ENCODE peak calls at places on chromosomes 2 and 18, in six cellular contexts. T is SK-N-SH, A is MM.1S, L is heart left ventricle, F is neuronal stem cell, U is thoracic aorta. Y is an unnamed sample.
A peak's percentile ranks its signal among the peaks of the same experiment; 100 is the strongest.

GRCh38 chr2:120350125-120350524 is 4.2 kb downstream of the INHBB start:
- DNase-seq in T (no peak), A (no peak), L (no peak), F (no peak), U (no peak), Y (no peak)

GRCh38 chr18:79728931-79729586 is 49.5 kb downstream of the CTDP1 start:
- DNase-seq in T (no peak), A (no peak), L (no peak), F (no peak), U (no peak), Y (no peak)

GRCh38 chr2:96869824-96870630 is at the start of gene SEMA4C:
- DNase-seq in T (peak; percentile 86), A (no peak), L (peak; percentile 77), F (no peak), U (no peak), Y (peak; percentile 54)

GRCh38 chr2:185899364-185899763 is 160.8 kb downstream of the FSIP2 start:
- DNase-seq in T (no peak), A (no peak), L (no peak), F (no peak), U (no peak), Y (no peak)

GRCh38 chr2:17918789-17919188 is 40.3 kb downstream of the KCNS3 start:
- DNase-seq in T (peak; percentile 18), A (no peak), L (no peak), F (no peak), U (no peak), Y (no peak)

GRCh38 chr2:165952600-165953210 is 871 bp downstream of the TTC21B start:
- DNase-seq in T (no peak), A (peak; percentile 17), L (no peak), F (no peak), U (no peak), Y (no peak)

GRCh38 chr18:2518473-2518872 is 52.8 kb downstream of the METTL4 start:
- DNase-seq in T (no peak), A (no peak), L (no peak), F (no peak), U (no peak), Y (no peak)

GRCh38 chr2:109229094-109229675 is 100.2 kb downstream of the SH3RF3 start:
- DNase-seq in T (no peak), A (no peak), L (no peak), F (no peak), U (no peak), Y (no peak)

GRCh38 chr2:208595386-208596275 is 189.0 kb downstream of the PTH2R start:
- DNase-seq in T (no peak), A (peak; percentile 45), L (no peak), F (no peak), U (no peak), Y (no peak)

GRCh38 chr2:181953773-181954537 is 31.7 kb upstream of the PPP1R1C start:
- DNase-seq in T (peak; percentile 67), A (peak; percentile 79), L (peak; percentile 43), F (peak; percentile 82), U (peak; percentile 6), Y (peak; percentile 45)

GRCh38 chr2:1636791-1637415 is 107.4 kb downstream of the PXDN start:
- DNase-seq in T (no peak), A (no peak), L (no peak), F (no peak), U (no peak), Y (no peak)

GRCh38 chr2:74849228-74849892 is 15.4 kb downstream of the HK2 start:
- DNase-seq in T (no peak), A (peak; percentile 89), L (peak; percentile 58), F (no peak), U (no peak), Y (peak; percentile 48)

GRCh38 chr2:3606370-3607124 is 11.6 kb downstream of the COLEC11 start:
- DNase-seq in T (peak; percentile 88), A (no peak), L (no peak), F (no peak), U (no peak), Y (no peak)

GRCh38 chr2:60042023-60042422 is 511.4 kb downstream of the BCL11A start:
- DNase-seq in T (no peak), A (no peak), L (no peak), F (no peak), U (no peak), Y (no peak)

GRCh38 chr18:65753520-65753919 is 2.7 kb downstream of the CDH7 start:
- DNase-seq in T (peak; percentile 69), A (peak; percentile 46), L (no peak), F (peak; percentile 43), U (no peak), Y (no peak)

GRCh38 chr18:32909798-32910561 is 137.2 kb upstream of the KLHL14 start:
- DNase-seq in T (no peak), A (no peak), L (no peak), F (no peak), U (no peak), Y (no peak)

GRCh38 chr2:44371445-44371844 is 9.7 kb downstream of the CAMKMT start:
- DNase-seq in T (no peak), A (no peak), L (no peak), F (no peak), U (no peak), Y (no peak)

GRCh38 chr2:157468931-157469708 is 25.2 kb upstream of the CYTIP start:
- DNase-seq in T (no peak), A (peak; percentile 89), L (no peak), F (no peak), U (no peak), Y (no peak)

GRCh38 chr2:239318091-239318725 is 82.6 kb downstream of the HDAC4 start:
- DNase-seq in T (no peak), A (no peak), L (no peak), F (no peak), U (no peak), Y (no peak)

GRCh38 chr2:121285077-121285449 is at the start of gene TFCP2L1:
- DNase-seq in T (no peak), A (no peak), L (no peak), F (no peak), U (no peak), Y (no peak)

GRCh38 chr2:54459037-54459441 is 2.9 kb downstream of the SPTBN1 start:
- DNase-seq in T (no peak), A (no peak), L (no peak), F (no peak), U (no peak), Y (no peak)

GRCh38 chr2:159461076-159461475 is 155.3 kb downstream of the BAZ2B start:
- DNase-seq in T (no peak), A (no peak), L (no peak), F (no peak), U (no peak), Y (no peak)

GRCh38 chr2:38113999-38114708 is 38.2 kb upstream of the CYP1B1 start:
- DNase-seq in T (no peak), A (no peak), L (no peak), F (no peak), U (no peak), Y (no peak)

GRCh38 chr2:239715606-239716005 is 309.5 kb downstream of the NDUFA10 start:
- DNase-seq in T (no peak), A (no peak), L (no peak), F (no peak), U (no peak), Y (no peak)

GRCh38 chr2:238473523-238473922 is 46.8 kb downstream of the ASB1 start:
- DNase-seq in T (no peak), A (no peak), L (no peak), F (no peak), U (no peak), Y (no peak)

GRCh38 chr2:233973786-233974185 is 56.6 kb downstream of the TRPM8 start:
- DNase-seq in T (no peak), A (no peak), L (no peak), F (no peak), U (no peak), Y (no peak)

GRCh38 chr2:233976690-233977294 is 59.6 kb downstream of the TRPM8 start:
- DNase-seq in T (peak; percentile 68), A (peak; percentile 18), L (no peak), F (peak; percentile 46), U (no peak), Y (no peak)

GRCh38 chr2:233976087-233976486 is 58.9 kb downstream of the TRPM8 start:
- DNase-seq in T (no peak), A (no peak), L (no peak), F (no peak), U (no peak), Y (no peak)

GRCh38 chr2:233972941-233973575 is 55.9 kb downstream of the TRPM8 start:
- DNase-seq in T (no peak), A (no peak), L (peak; percentile 48), F (no peak), U (no peak), Y (no peak)

DNA sequence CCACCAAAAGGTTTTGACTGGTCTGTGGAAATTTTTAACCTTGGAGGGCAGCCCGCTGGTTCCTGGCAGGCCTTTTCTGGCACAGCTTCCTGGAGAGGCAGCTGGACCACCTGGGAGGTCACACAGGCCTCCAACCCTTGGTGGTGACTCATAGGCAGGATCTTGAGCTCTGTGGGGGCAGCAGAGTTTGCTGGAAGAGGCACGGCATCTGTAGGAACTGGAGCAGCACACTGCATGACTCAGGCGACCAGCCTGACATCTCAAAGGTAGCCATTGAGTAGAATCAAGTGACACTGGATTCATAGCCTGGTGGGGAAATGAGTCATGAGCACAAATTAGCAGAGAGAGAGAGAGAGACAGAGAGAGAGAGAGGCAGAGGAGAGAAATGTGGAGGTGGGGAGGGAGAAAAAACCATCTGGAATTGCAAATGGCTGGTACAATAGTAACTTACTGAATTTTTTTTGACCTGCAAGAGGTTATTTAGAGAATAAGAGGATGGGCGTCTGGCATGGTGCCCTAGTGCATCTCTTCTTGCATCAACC is 57.4 kb downstream of the TRPM8 start:
- DNase-seq in T (peak; percentile 32), A (no peak), L (peak; percentile 53), F (no peak), U (no peak), Y (no peak)
- H3K27ac ChIP-seq in T (peak overlapping the region; percentile 7), A (no peak overlapping the region), L (no peak overlapping the region), F (no peak overlapping the region), U (no peak overlapping the region), Y (no peak overlapping the region)

GRCh38 chr2:116687381-116687780 is 1127.1 kb upstream of the DDX18 start:
- DNase-seq in T (no peak), A (no peak), L (no peak), F (no peak), U (no peak), Y (no peak)
- H3K9me3 ChIP-seq in T (no peaks in the 10 kb centered on the region), A (no peaks in the 10 kb centered on the region), L (no peaks in the 10 kb centered on the region), F (no peaks in the 10 kb centered on the region), U (no peaks in the 10 kb centered on the region), Y (no peaks in the 10 kb centered on the region)

DNA sequence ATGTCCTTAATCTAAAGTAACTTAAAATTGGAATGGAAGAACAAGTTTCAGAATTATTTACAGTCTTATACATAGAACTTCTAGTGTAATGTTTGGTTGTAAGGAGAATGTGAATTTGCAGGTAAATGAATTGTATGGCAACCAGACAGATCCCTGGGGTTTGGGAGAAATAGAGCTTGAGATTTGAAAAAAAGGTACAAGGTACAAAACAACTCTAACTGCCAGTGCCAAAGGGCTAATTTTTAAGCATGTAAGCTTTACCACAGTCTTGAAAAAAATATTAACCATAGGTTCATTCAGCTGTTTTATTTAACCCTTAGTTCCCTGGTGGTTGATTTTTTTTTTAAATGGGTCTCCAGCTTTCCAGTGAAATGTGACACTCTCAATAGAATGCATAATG is 103.3 kb downstream of the ICA1L start:
- DNase-seq in T (no peak), A (no peak), L (no peak), F (no peak), U (no peak), Y (no peak)
- H3K27ac ChIP-seq in T (no peak overlapping the region), A (no peak overlapping the region), L (no peak overlapping the region), F (no peak overlapping the region), U (no peak overlapping the region), Y (no peak overlapping the region)

GRCh38 chr2:95215018-95215612 is 7.8 kb downstream of the ZNF892 start:
- DNase-seq in T (no peak), A (no peak), L (no peak), F (no peak), U (no peak), Y (no peak)

GRCh38 chr2:95220449-95220848 is 13.1 kb downstream of the ZNF892 start:
- DNase-seq in T (no peak), A (no peak), L (no peak), F (no peak), U (no peak), Y (no peak)
- H3K9me3 ChIP-seq in T (peaks cover 4% of the 10 kb centered on the region), A (peaks cover 5% of the 10 kb centered on the region), L (peaks cover 78% of the 10 kb centered on the region), F (peaks cover 41% of the 10 kb centered on the region), U (peaks cover 84% of the 10 kb centered on the region), Y (peaks cover 96% of the 10 kb centered on the region)

Y was measured in CD4-positive, alpha-beta T cell.